ENCODE peak calls at places on chromosomes 13 and 19, in nine cellular contexts. H, V, W, K, U, P, G, J and O are unnamed samples.

GRCh38 chr13:99197257-99197651 is 3.4 kb upstream of the UBAC2 start:
- DNase-seq in H (no peak), V (no peak), W (peak), K (no peak), U (no peak), P (no peak), G (no peak), J (no peak), O (no peak)

GRCh38 chr19:7478843-7479227 is 10.0 kb downstream of the PEX11G start:
- DNase-seq in H (no peak), V (no peak), W (no peak), K (no peak), U (no peak), P (no peak), G (no peak), J (no peak), O (no peak)

GRCh38 chr13:42883771-42884170 is 102.4 kb downstream of the FAM216B start:
- DNase-seq in H (peak), V (no peak), W (peak), K (no peak), U (peak), P (peak), G (no peak), J (peak), O (no peak)

GRCh38 chr19:49492573-49493411 is 3.4 kb upstream of the RPS11 start:
- DNase-seq in H (no peak), V (no peak), W (no peak), K (no peak), U (peak), P (no peak), G (no peak), J (no peak), O (no peak)

GRCh38 chr13:66665991-66666390 is 564.1 kb downstream of the PCDH9 start:
- DNase-seq in H (peak), V (no peak), W (no peak), K (no peak), U (peak), P (peak), G (no peak), J (no peak), O (peak)

GRCh38 chr13:76326343-76326742 is 559.9 kb downstream of the KCTD12 start:
- DNase-seq in H (no peak), V (no peak), W (no peak), K (no peak), U (no peak), P (no peak), G (no peak), J (no peak), O (no peak)

GRCh38 chr19:58325623-58326022 is 1.2 kb upstream of the ZSCAN22 start:
- DNase-seq in H (peak), V (no peak), W (no peak), K (no peak), U (no peak), P (no peak), G (no peak), J (no peak), O (no peak)

GRCh38 chr13:23399254-23399796 is 34.2 kb downstream of the SACS start:
- DNase-seq in H (no peak), V (no peak), W (no peak), K (no peak), U (peak), P (no peak), G (no peak), J (no peak), O (no peak)

GRCh38 chr13:70723732-70724131 is 615.5 kb upstream of the KLHL1 start:
- DNase-seq in H (no peak), V (no peak), W (no peak), K (no peak), U (no peak), P (no peak), G (no peak), J (no peak), O (no peak)

GRCh38 chr19:49301165-49301865 is 23.7 kb downstream of the SLC6A16 start:
- DNase-seq in H (peak), V (peak), W (peak), K (peak), U (peak), P (no peak), G (peak), J (peak), O (peak)

GRCh38 chr19:51131780-51132680 is 7.3 kb downstream of the SIGLEC9 start:
- DNase-seq in H (no peak), V (no peak), W (peak), K (peak), U (peak), P (no peak), G (no peak), J (peak), O (no peak)

GRCh38 chr19:18418034-18418724 is 1.0 kb upstream of the SSBP4 start:
- DNase-seq in H (no peak), V (no peak), W (no peak), K (no peak), U (no peak), P (no peak), G (no peak), J (no peak), O (no peak)

GRCh38 chr13:38979891-38980627 is 10.6 kb downstream of the STOML3 start:
- DNase-seq in H (no peak), V (no peak), W (peak), K (no peak), U (peak), P (peak), G (no peak), J (no peak), O (no peak)

DNA sequence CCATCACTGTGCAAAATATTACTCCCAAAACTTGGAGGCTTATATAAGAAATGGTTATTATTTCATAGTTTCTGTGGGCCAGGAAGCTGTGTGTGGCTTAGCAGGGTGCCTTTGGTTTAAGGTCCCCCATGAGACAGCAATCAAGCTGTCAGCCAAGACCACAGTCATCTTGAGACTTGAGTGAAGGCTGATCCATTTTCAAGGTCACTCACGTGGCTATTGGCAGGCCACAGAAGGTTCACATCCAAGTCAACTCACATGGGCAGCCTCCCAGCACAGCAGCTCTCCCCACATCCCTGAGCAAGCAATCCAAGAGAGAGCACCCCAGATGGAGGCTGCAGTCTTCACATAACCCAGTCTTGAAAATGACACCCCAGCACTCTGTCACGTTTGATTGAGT is 537.4 kb downstream of the MYO16 start:
- DNase-seq in H (no peak), V (no peak), W (no peak), K (no peak), U (no peak), P (no peak), G (no peak), J (no peak), O (no peak)
- H3K4me3 ChIP-seq in H (no peak), V (no peak), W (no peak), K (no peak), U (no peak), P (no peak), G (no peak), J (no peak), O (no peak)

DNA sequence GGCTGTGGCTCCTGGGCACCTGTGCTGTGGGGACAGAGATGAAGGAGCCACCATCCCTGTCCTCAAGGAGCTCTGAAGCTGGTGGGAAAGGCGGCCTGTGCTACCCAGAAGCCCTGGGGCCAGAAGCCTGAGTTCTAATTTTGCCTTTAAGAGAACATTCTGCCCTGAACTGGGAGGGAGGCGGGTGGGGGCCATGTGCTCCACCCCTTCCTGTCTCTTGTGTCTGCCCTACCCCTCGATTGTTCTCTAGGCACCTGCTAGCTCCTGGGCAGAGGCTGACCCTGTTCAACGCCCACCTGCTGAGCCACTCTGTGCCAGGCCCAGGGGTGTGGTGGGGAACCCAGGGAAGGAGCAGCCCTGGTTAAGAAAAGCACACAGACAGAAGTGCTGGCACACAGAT is 5.9 kb downstream of the TRAPPC6A start:
- DNase-seq in H (no peak), V (no peak), W (no peak), K (no peak), U (no peak), P (no peak), G (no peak), J (no peak), O (no peak)
- H3K4me3 ChIP-seq in H (no peak), V (no peak), W (no peak), K (no peak), U (no peak), P (no peak), G (no peak), J (no peak), O (no peak)

GRCh38 chr19:45418812-45419211 is 4.9 kb downstream of the ERCC1 start:
- DNase-seq in H (no peak), V (no peak), W (no peak), K (no peak), U (no peak), P (no peak), G (no peak), J (no peak), O (no peak)
- H3K4me3 ChIP-seq in H (no peak), V (no peak), W (no peak), K (no peak), U (no peak), P (no peak), G (no peak), J (no peak), O (no peak)

DNA sequence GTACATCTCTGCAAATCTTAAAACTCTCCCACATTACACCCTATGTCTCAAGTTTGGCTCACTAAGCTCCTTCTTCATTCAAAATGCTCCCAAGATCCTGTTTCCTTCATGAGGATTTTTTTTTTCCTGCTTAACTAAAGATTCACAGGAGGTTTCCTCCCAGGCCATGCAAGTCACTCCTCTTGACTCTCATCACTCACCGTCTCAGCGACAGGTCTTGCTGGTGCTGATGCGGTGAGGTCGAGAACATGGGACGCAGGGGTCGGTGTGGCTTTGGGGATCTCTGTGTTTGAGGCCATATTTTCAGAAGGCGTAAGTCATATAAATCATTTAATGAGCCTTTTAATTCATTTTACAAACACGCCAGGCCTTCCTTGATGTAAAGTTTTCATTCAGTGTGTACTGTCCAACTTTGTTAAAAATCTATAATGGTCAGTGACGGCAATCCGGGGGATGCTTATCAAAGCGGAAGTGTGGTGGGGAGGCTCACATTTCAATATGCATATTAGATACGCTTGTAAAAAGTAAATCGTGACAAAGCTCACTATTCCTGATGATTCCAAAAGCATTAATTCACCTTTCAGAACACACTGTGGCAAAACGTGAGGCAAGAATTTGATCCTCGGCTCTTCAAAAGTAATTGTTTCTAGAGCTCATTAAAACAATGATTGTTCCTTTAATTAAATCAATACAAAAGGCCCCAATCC is 20.4 kb downstream of the EFNB2 start:
- DNase-seq in H (no peak), V (no peak), W (no peak), K (no peak), U (no peak), P (no peak), G (no peak), J (no peak), O (no peak)
- H3K4me3 ChIP-seq in H (no peak), V (no peak), W (no peak), K (no peak), U (no peak), P (no peak), G (no peak), J (no peak), O (no peak)